ENCODE peak calls at places on chromosomes 1 and 21, in seven cellular contexts. X is tibial artery, V is esophagus squamous epithelium, C is fibroblast of mammary gland, L is stomach, A is IMR-90, K is fibroblast of the aortic adventitia. D is an unnamed sample.

GRCh38 chr1:167564592-167564991 is 11.0 kb upstream of the CREG1 start:
- DNase-seq in X (no peak), V (no peak), C (no peak), L (no peak), A (no peak), K (peak; percentile 27), D (no peak)

GRCh38 chr1:68051475-68051874 is 1.0 kb upstream of the DIRAS3 start:
- DNase-seq in X (peak; percentile 77), V (no peak), C (peak; percentile 70), L (no peak), A (peak; percentile 68), K (peak; percentile 66), D (no peak)

GRCh38 chr1:43549921-43550597 is 19.4 kb downstream of the PTPRF start:
- DNase-seq in X (peak; percentile 77), V (no peak), C (no peak), L (peak; percentile 95), A (no peak), K (no peak), D (no peak)

GRCh38 chr1:158095737-158096335 is 84.9 kb upstream of the CD1D start:
- DNase-seq in X (no peak), V (no peak), C (peak; percentile 48), L (no peak), A (peak; percentile 17), K (peak; percentile 34), D (no peak)

GRCh38 chr1:54230507-54231339 is 30.8 kb downstream of the MRPL37 start:
- DNase-seq in X (no peak), V (no peak), C (no peak), L (no peak), A (no peak), K (no peak), D (no peak)

GRCh38 chr1:240122639-240123604 is 31.2 kb downstream of the FMN2 start:
- DNase-seq in X (no peak), V (no peak), C (no peak), L (no peak), A (no peak), K (peak; percentile 36), D (no peak)

GRCh38 chr21:34061983-34062382 is 11.4 kb upstream of the MRPS6 start:
- DNase-seq in X (no peak), V (no peak), C (peak; percentile 38), L (no peak), A (no peak), K (no peak), D (no peak)

GRCh38 chr1:192601145-192602048 is 25.8 kb downstream of the RGS1 start:
- DNase-seq in X (no peak), V (no peak), C (peak; percentile 53), L (no peak), A (peak; percentile 51), K (no peak), D (no peak)

GRCh38 chr1:183753464-183753891 is 51.4 kb upstream of the RGL1 start:
- DNase-seq in X (no peak), V (no peak), C (no peak), L (no peak), A (no peak), K (no peak), D (no peak)

GRCh38 chr1:112337028-112337531 is 58.9 kb upstream of the CTTNBP2NL start:
- DNase-seq in X (no peak), V (no peak), C (peak; percentile 56), L (peak; percentile 34), A (peak; percentile 31), K (peak; percentile 48), D (no peak)

GRCh38 chr1:20873311-20873710 is 86.2 kb upstream of the HP1BP3 start:
- DNase-seq in X (no peak), V (no peak), C (no peak), L (no peak), A (peak; percentile 55), K (no peak), D (no peak)

GRCh38 chr21:42299324-42300044 is 15.7 kb downstream of the TFF3 start:
- DNase-seq in X (no peak), V (no peak), C (no peak), L (no peak), A (no peak), K (no peak), D (no peak)

GRCh38 chr1:169726851-169727250 is 7.0 kb downstream of the SELE start:
- DNase-seq in X (no peak), V (no peak), C (no peak), L (no peak), A (no peak), K (no peak), D (no peak)

GRCh38 chr1:168348146-168348709 is 67.6 kb downstream of the TBX19 start:
- DNase-seq in X (no peak), V (no peak), C (peak; percentile 24), L (no peak), A (no peak), K (no peak), D (no peak)

GRCh38 chr1:60612790-60613189 is 469.6 kb upstream of the NFIA start:
- DNase-seq in X (no peak), V (no peak), C (no peak), L (no peak), A (no peak), K (no peak), D (no peak)

GRCh38 chr1:39954261-39954869 is 580 bp upstream of the MFSD2A start:
- DNase-seq in X (no peak), V (no peak), C (no peak), L (no peak), A (no peak), K (no peak), D (no peak)

GRCh38 chr1:15226626-15227286 is 20.3 kb upstream of the FHAD1 start:
- DNase-seq in X (no peak), V (no peak), C (no peak), L (peak; percentile 17), A (no peak), K (no peak), D (no peak)

GRCh38 chr1:78691995-78692747 is 42.5 kb downstream of the IFI44 start:
- DNase-seq in X (no peak), V (no peak), C (peak; percentile 89), L (no peak), A (peak; percentile 65), K (peak; percentile 46), D (no peak)

GRCh38 chr1:78687315-78687714 is 37.7 kb downstream of the IFI44 start:
- DNase-seq in X (no peak), V (no peak), C (no peak), L (no peak), A (no peak), K (no peak), D (no peak)

GRCh38 chr1:78690516-78690915 is 40.9 kb downstream of the IFI44 start:
- DNase-seq in X (no peak), V (no peak), C (no peak), L (no peak), A (no peak), K (no peak), D (no peak)

GRCh38 chr1:78687914-78688313 is 38.3 kb downstream of the IFI44 start:
- DNase-seq in X (no peak), V (no peak), C (peak; percentile 40), L (no peak), A (peak; percentile 17), K (peak; percentile 20), D (no peak)

GRCh38 chr1:78688701-78689100 is 39.1 kb downstream of the IFI44 start:
- DNase-seq in X (no peak), V (no peak), C (peak; percentile 74), L (no peak), A (peak; percentile 57), K (peak; percentile 82), D (no peak)
- TF ChIP-seq CTCF in X (no peak), V (no peak), C (peak; percentile 55), L (no peak), A (peak; percentile 49), K (peak; percentile 45), D (peak; percentile 70)

GRCh38 chr1:156102634-156103511 is 11.6 kb upstream of the LMNA start:
- DNase-seq in X (no peak), V (no peak), C (peak; percentile 82), L (no peak), A (peak; percentile 57), K (peak; percentile 46), D (no peak)
- TF ChIP-seq CTCF in X (no peak), V (no peak), C (no peak), L (no peak), A (no peak), K (no peak), D (no peak)

GRCh38 chr1:147492207-147492606 is 49.1 kb upstream of the BCL9 start:
- DNase-seq in X (no peak), V (no peak), C (no peak), L (no peak), A (no peak), K (no peak), D (no peak)
- TF ChIP-seq CTCF in X (no peak), V (no peak), C (no peak), L (no peak), A (no peak), K (no peak), D (no peak)

GRCh38 chr1:225962440-225962975 is 21.5 kb upstream of the LEFTY2 start:
- DNase-seq in X (peak; percentile 59), V (no peak), C (peak; percentile 20), L (peak; percentile 60), A (no peak), K (no peak), D (no peak)
- TF ChIP-seq CTCF in X (no peak), V (peak; percentile 34), C (peak; percentile 58), L (peak; percentile 26), A (peak; percentile 45), K (peak; percentile 58), D (peak; percentile 55)

GRCh38 chr1:227889047-227889862 is 58.5 kb downstream of the WNT9A start:
- DNase-seq in X (peak; percentile 55), V (no peak), C (no peak), L (peak; percentile 18), A (no peak), K (no peak), D (peak; percentile 73)
- TF ChIP-seq CTCF in X (no peak), V (no peak), C (no peak), L (no peak), A (no peak), K (no peak), D (no peak)

D was measured in osteocyte.